ENCODE peak calls at places on chromosome 15, in seven cellular contexts. B is GM12878; A is activated CD8-positive, alpha-beta memory T cell treated with anti-CD3 and anti-CD28 coated beads for 48 hours; H is HEK293T; G is iPS-NIHi11; J is PC-9; C is NCI-H187. M is an unnamed sample.

GRCh38 chr15:64185331-64185911 is 22.6 kb upstream of the PPIB start:
- DNase-seq in H (no peak), B (no peak), C (no peak), J (no peak), A (no peak), G (no peak), M (no peak)

GRCh38 chr15:48925714-48926223 is 38.0 kb downstream of the SHC4 start:
- DNase-seq in J (peak; percentile 25), G (no peak), B (no peak), A (no peak), H (no peak), C (no peak), M (no peak)

GRCh38 chr15:50979041-50979440 is 70.6 kb downstream of the AP4E1 start:
- DNase-seq in B (no peak), C (no peak), G (no peak), J (no peak), A (no peak), H (no peak), M (no peak)

GRCh38 chr15:71463156-71463555 is 347.2 kb upstream of the NR2E3 start:
- DNase-seq in B (no peak), C (no peak), A (no peak), J (no peak), H (no peak), G (no peak), M (no peak)

GRCh38 chr15:93058128-93058527 is 30.9 kb downstream of the RGMA start:
- DNase-seq in B (no peak), A (no peak), G (no peak), H (no peak), C (no peak), J (no peak), M (no peak)

GRCh38 chr15:50496692-50497091 is 49.8 kb downstream of the USP50 start:
- DNase-seq in H (no peak), G (no peak), C (no peak), B (no peak), A (no peak), J (no peak), M (no peak)

GRCh38 chr15:90955911-90956310 is 1.2 kb downstream of the RCCD1 start:
- DNase-seq in B (no peak), H (no peak), J (peak; percentile 20), C (no peak), G (no peak), A (no peak), M (no peak)

GRCh38 chr15:38253448-38253847 is 812 bp downstream of the SPRED1 start:
- DNase-seq in C (no peak), B (no peak), J (peak; percentile 8), H (no peak), A (no peak), G (no peak), M (no peak)

GRCh38 chr15:73727330-73728018 is 25.7 kb downstream of the INSYN1 start:
- DNase-seq in B (no peak), H (no peak), J (no peak), C (no peak), G (no peak), A (no peak), M (no peak)

GRCh38 chr15:50653156-50653743 is 33.3 kb downstream of the TRPM7 start:
- DNase-seq in C (no peak), J (no peak), G (no peak), A (no peak), B (no peak), H (no peak), M (no peak)

GRCh38 chr15:78808550-78808949 is 2.7 kb downstream of the ADAMTS7 start:
- DNase-seq in J (no peak), G (peak; percentile 61), C (no peak), H (peak; percentile 67), A (no peak), B (no peak), M (no peak)

GRCh38 chr15:67025719-67026118 is 39.7 kb upstream of the SMAD3 start:
- DNase-seq in C (no peak), A (no peak), J (peak; percentile 42), G (no peak), B (no peak), H (no peak), M (no peak)

GRCh38 chr15:95291878-95292472 is 1038.5 kb upstream of the NR2F2 start:
- DNase-seq in H (peak; percentile 57), A (no peak), G (peak; percentile 66), B (no peak), C (no peak), J (no peak), M (no peak)

GRCh38 chr15:36914962-36915808 is 185.2 kb downstream of the MEIS2 start:
- DNase-seq in H (no peak), A (no peak), C (peak; percentile 17), G (no peak), B (no peak), J (no peak), M (no peak)

GRCh38 chr15:68210821-68211655 is 5.9 kb upstream of the CALML4 start:
- DNase-seq in B (no peak), A (peak; percentile 38), H (peak; percentile 76), G (peak; percentile 89), J (peak; percentile 38), C (no peak), M (no peak)

GRCh38 chr15:51720201-51720995 is 17.1 kb downstream of the LYSMD2 start:
- DNase-seq in C (no peak), B (no peak), A (no peak), J (no peak), H (no peak), G (no peak), M (no peak)

GRCh38 chr15:42088801-42089640 is 5.3 kb downstream of the PLA2G4D start:
- DNase-seq in A (no peak), B (no peak), G (no peak), J (no peak), H (no peak), C (peak; percentile 8), M (no peak)

GRCh38 chr15:52492132-52492531 is 36.5 kb downstream of the MYO5A start:
- DNase-seq in B (no peak), J (no peak), G (no peak), H (peak; percentile 12), C (no peak), A (no peak), M (no peak)

GRCh38 chr15:56244237-56244810 is 645 bp upstream of the RFX7 start:
- DNase-seq in C (peak; percentile 23), G (peak; percentile 73), J (peak; percentile 56), A (peak; percentile 7), B (no peak), H (peak; percentile 41), M (no peak)

GRCh38 chr15:91852741-91853500 is 587 bp upstream of the SLCO3A1 start:
- DNase-seq in C (peak; percentile 40), G (peak; percentile 87), B (no peak), A (peak; percentile 50), J (peak; percentile 74), H (peak; percentile 73), M (peak; percentile 28)

GRCh38 chr15:53758412-53758811 is 1.1 kb downstream of the WDR72 start:
- DNase-seq in C (no peak), H (no peak), G (peak; percentile 10), B (no peak), J (no peak), A (no peak), M (no peak)

GRCh38 chr15:25497934-25498333 is 59.1 kb upstream of the UBE3A start:
- DNase-seq in B (no peak), J (no peak), G (no peak), A (no peak), H (no peak), C (no peak), M (no peak)

GRCh38 chr15:69891070-69891491 is 206.6 kb downstream of the TLE3 start:
- DNase-seq in G (no peak), C (no peak), H (no peak), A (no peak), J (no peak), B (no peak), M (no peak)

GRCh38 chr15:64774556-64775523 is 549 bp downstream of the RBPMS2 start:
- DNase-seq in J (peak; percentile 39), A (no peak), H (peak; percentile 14), G (no peak), B (no peak), C (no peak), M (no peak)

GRCh38 chr15:101464999-101465669 is 24.4 kb downstream of the PCSK6 start:
- DNase-seq in H (no peak), J (no peak), C (no peak), B (no peak), A (no peak), G (no peak), M (no peak)

GRCh38 chr15:40770147-40770721 is 454 bp downstream of the C15orf62 start:
- DNase-seq in A (no peak), H (no peak), G (no peak), J (no peak), C (peak; percentile 24), B (no peak), M (no peak)

M was measured in stimulated activated CD4-positive, alpha-beta T cell treated with anti-CD3 and anti-CD28 coated beads, Interleukin-1b, Interleukin-23, amount 100 ng/mL, for 24 hours.